ENCODE peak calls at places on chromosomes 6 and 20, in four cellular contexts. R is occipital lobe; M is activated CD4-positive, alpha-beta T cell treated with anti-CD3 and anti-CD28 coated beads, Interleukin-2, amount 50 U/mL, for 24 hours; K is K562. I is an unnamed sample.
A peak's percentile ranks its signal among the peaks of the same experiment; 100 is the strongest.

GRCh38 chr20:61621381-61621780 is 369.3 kb downstream of the CDH4 start:
- DNase-seq in R (no peak), M (no peak), K (no peak), I (no peak)

GRCh38 chr20:7742479-7742878 is 197.8 kb downstream of the HAO1 start:
- DNase-seq in R (no peak), M (no peak), K (no peak), I (no peak)

GRCh38 chr20:57369601-57370000 is 18.5 kb downstream of the RAE1 start:
- DNase-seq in R (no peak), M (no peak), K (no peak), I (no peak)

GRCh38 chr6:140812636-140813035 is 1320.1 kb upstream of the GJE1 start:
- DNase-seq in R (no peak), M (no peak), K (no peak), I (no peak)

GRCh38 chr6:33994198-33995045 is 151.5 kb downstream of the GRM4 start:
- DNase-seq in R (no peak), M (no peak), K (no peak), I (no peak)

GRCh38 chr20:50578061-50578777 is 68.0 kb downstream of the PTPN1 start:
- DNase-seq in R (no peak), M (no peak), K (no peak), I (no peak)

GRCh38 chr6:2739335-2739734 is 11.4 kb downstream of the MYLK4 start:
- DNase-seq in R (no peak), M (no peak), K (peak; percentile 60), I (no peak)

GRCh38 chr6:99297006-99297405 is 52.5 kb downstream of the FAXC start:
- DNase-seq in R (no peak), M (no peak), K (no peak), I (no peak)

GRCh38 chr20:64151634-64152530 is 12.4 kb upstream of the MYT1 start:
- DNase-seq in R (no peak), M (no peak), K (no peak), I (no peak)

GRCh38 chr6:111573118-111573883 is 32.4 kb downstream of the TRAF3IP2 start:
- DNase-seq in R (no peak), M (no peak), K (no peak), I (peak; percentile 57)

GRCh38 chr6:124962617-124963415 is 579 bp downstream of the RNF217 start:
- DNase-seq in R (peak; percentile 60), M (peak; percentile 2), K (peak; percentile 43), I (no peak)

GRCh38 chr6:165034271-165034741 is 275.1 kb downstream of the C6orf118 start:
- DNase-seq in R (no peak), M (no peak), K (no peak), I (no peak)

GRCh38 chr20:53748821-53749402 is 155.3 kb upstream of the ZNF217 start:
- DNase-seq in R (no peak), M (no peak), K (no peak), I (no peak)

GRCh38 chr6:124368131-124368530 is 564.5 kb downstream of the NKAIN2 start:
- DNase-seq in R (no peak), M (no peak), K (no peak), I (no peak)

GRCh38 chr20:23596856-23597255 is 8.9 kb downstream of the CST9 start:
- DNase-seq in R (no peak), M (no peak), K (no peak), I (no peak)

GRCh38 chr20:41734506-41734945 is 116.3 kb upstream of the CHD6 start:
- DNase-seq in R (no peak), M (no peak), K (peak; percentile 74), I (no peak)

GRCh38 chr20:20241966-20242365 is 125.9 kb upstream of the INSM1 start:
- DNase-seq in R (no peak), M (no peak), K (no peak), I (no peak)

GRCh38 chr6:66814156-66814555 is 1107.1 kb upstream of the EYS start:
- DNase-seq in R (no peak), M (no peak), K (no peak), I (no peak)

GRCh38 chr6:35258858-35259193 is 709 bp upstream of the ZNF76 start:
- DNase-seq in R (no peak), M (no peak), K (peak; percentile 76), I (no peak)

GRCh38 chr20:775679-776135 is 7.4 kb upstream of the SLC52A3 start:
- DNase-seq in R (no peak), M (no peak), K (peak; percentile 39), I (no peak)

GRCh38 chr6:53771780-53772624 is 22.8 kb upstream of the LRRC1 start:
- DNase-seq in R (no peak), M (no peak), K (no peak), I (no peak)

GRCh38 chr6:100176321-100176950 is 182.4 kb upstream of the MCHR2 start:
- DNase-seq in R (no peak), M (no peak), K (peak; percentile 22), I (no peak)

GRCh38 chr6:21101694-21102093 is 491.9 kb upstream of the SOX4 start:
- DNase-seq in R (no peak), M (no peak), K (peak; percentile 66), I (no peak)

GRCh38 chr6:105606871-105607421 is 204.1 kb upstream of the PREP start:
- DNase-seq in R (no peak), M (no peak), K (no peak), I (no peak)

GRCh38 chr6:3915076-3915791 is 66.1 kb downstream of the FAM50B start:
- DNase-seq in R (no peak), M (no peak), K (no peak), I (no peak)

GRCh38 chr20:58309607-58310290 is at the start of gene RAB22A:
- DNase-seq in R (peak; percentile 48), M (peak; percentile 52), K (peak; percentile 94), I (peak; percentile 64)

GRCh38 chr6:10633216-10633615 is 61.2 kb downstream of the C6orf52 start:
- DNase-seq in R (no peak), M (no peak), K (peak; percentile 31), I (no peak)

GRCh38 chr6:21823371-21823770 is 229.8 kb downstream of the SOX4 start:
- DNase-seq in R (no peak), M (no peak), K (no peak), I (no peak)

GRCh38 chr6:73455865-73456629 is 4.0 kb upstream of the CGAS start:
- DNase-seq in R (no peak), M (no peak), K (no peak), I (no peak)

I was measured in tibial nerve.